ENCODE peak calls at places on chromosomes 3 and 15, in seven cellular contexts. D is occipital lobe; X is AG04449; Y is psoas muscle; K is activated T-cell treated with anti-CD3 and anti-CD28 coated beads, Interleukin-2, amount 50 U/mL, for 72 hours; M is BJ; I is MCF 10A. C is an unnamed sample.

GRCh38 chr3:110542552-110543164 is 529.0 kb upstream of the NECTIN3 start:
- DNase-seq in I (no peak), K (no peak), X (no peak), Y (no peak), D (no peak), M (no peak), C (no peak)

GRCh38 chr3:116299646-116300081 is 145.6 kb downstream of the LSAMP start:
- DNase-seq in X (no peak), K (no peak), Y (no peak), I (no peak), D (no peak), M (no peak), C (no peak)

GRCh38 chr3:185021326-185021725 is 131.5 kb downstream of the C3orf70 start:
- DNase-seq in X (peak; percentile 24), I (no peak), K (no peak), M (peak; percentile 18), Y (no peak), D (no peak), C (no peak)

GRCh38 chr3:126493731-126494130 is 18.0 kb upstream of the ZXDC start:
- DNase-seq in K (no peak), I (no peak), M (no peak), X (no peak), D (no peak), Y (no peak), C (no peak)

GRCh38 chr3:187450791-187451190 is 82.6 kb downstream of the RTP4 start:
- DNase-seq in Y (no peak), I (no peak), M (no peak), X (no peak), K (no peak), D (no peak), C (no peak)

GRCh38 chr3:31377045-31377642 is 155.6 kb upstream of the STT3B start:
- DNase-seq in K (peak; percentile 32), Y (no peak), I (peak; percentile 85), D (no peak), X (no peak), M (no peak), C (no peak)

GRCh38 chr3:10205461-10206165 is 40.9 kb downstream of the IRAK2 start:
- DNase-seq in I (peak; percentile 96), K (no peak), M (peak; percentile 73), X (no peak), Y (peak; percentile 76), D (no peak), C (no peak)

GRCh38 chr3:73623996-73624362 is 762 bp downstream of the PDZRN3 start:
- DNase-seq in X (no peak), K (no peak), D (no peak), M (no peak), I (no peak), Y (peak; percentile 67), C (no peak)

GRCh38 chr3:42072930-42073329 is 18.2 kb upstream of the TRAK1 start:
- DNase-seq in Y (no peak), K (no peak), X (no peak), D (peak; percentile 6), M (no peak), I (no peak), C (no peak)

GRCh38 chr3:79019137-79019923 is 748.5 kb downstream of the ROBO1 start:
- DNase-seq in K (peak; percentile 0), Y (peak; percentile 75), X (peak; percentile 67), M (peak; percentile 49), I (peak; percentile 95), D (peak; percentile 70), C (no peak)

GRCh38 chr15:87212041-87212440 is 1044.5 kb downstream of the NTRK3 start:
- DNase-seq in X (no peak), D (no peak), I (no peak), Y (no peak), M (no peak), K (no peak), C (no peak)

GRCh38 chr15:47728886-47729285 is 11.6 kb downstream of the SEMA6D start:
- DNase-seq in Y (no peak), D (no peak), X (no peak), M (no peak), K (no peak), I (no peak), C (no peak)

GRCh38 chr3:65884072-65884471 is 154.6 kb downstream of the MAGI1 start:
- DNase-seq in D (no peak), K (no peak), I (no peak), X (no peak), Y (no peak), M (no peak), C (no peak)

GRCh38 chr3:133547432-133548041 is 25.9 kb upstream of the CDV3 start:
- DNase-seq in M (peak; percentile 76), X (no peak), I (peak; percentile 47), K (no peak), Y (no peak), D (no peak), C (no peak)

GRCh38 chr3:104044002-104044401 is 1322.7 kb upstream of the ALCAM start:
- DNase-seq in K (no peak), I (no peak), Y (no peak), X (no peak), D (no peak), M (no peak), C (no peak)

GRCh38 chr3:44899683-44900367 is 25.4 kb downstream of the TGM4 start:
- DNase-seq in I (no peak), Y (no peak), X (no peak), K (peak; percentile 23), M (no peak), D (no peak), C (no peak)

GRCh38 chr3:112579232-112579631 is 17.4 kb downstream of the SLC35A5 start:
- DNase-seq in Y (no peak), M (no peak), D (no peak), I (no peak), K (no peak), X (no peak), C (no peak)

GRCh38 chr15:96088592-96088991 is 241.9 kb upstream of the NR2F2 start:
- DNase-seq in M (no peak), K (no peak), Y (no peak), I (no peak), X (no peak), D (no peak), C (no peak)

GRCh38 chr3:170725285-170725731 is 139.4 kb upstream of the SLC7A14 start:
- DNase-seq in Y (no peak), K (no peak), M (no peak), X (no peak), D (no peak), I (peak; percentile 35), C (no peak)

GRCh38 chr15:88918738-88919137 is 5.6 kb upstream of the MFGE8 start:
- DNase-seq in X (peak; percentile 99), I (peak; percentile 98), D (no peak), Y (peak; percentile 83), K (peak; percentile 71), M (peak; percentile 98), C (peak; percentile 41)

GRCh38 chr3:13111874-13112520 is 38.8 kb upstream of the IQSEC1 start:
- DNase-seq in X (no peak), Y (no peak), M (no peak), D (no peak), I (no peak), K (no peak), C (no peak)